ENCODE peak calls at places on chromosomes 4 and X, in four cellular contexts. W is GM13976, Z is SJSA1, F is lower lobe of right lung. K is an unnamed sample.

GRCh38 chrX:52346462-52347165 is 22.2 kb upstream of the XAGE2 start:
- DNase-seq in W (no peak), Z (peak; percentile 1), F (no peak), K (no peak)

GRCh38 chrX:34493086-34493485 is 164.0 kb downstream of the TMEM47 start:
- DNase-seq in W (no peak), Z (no peak), F (no peak), K (no peak)

GRCh38 chrX:111857534-111857933 is 18.4 kb upstream of the TRPC5OS start:
- DNase-seq in W (no peak), Z (no peak), F (no peak), K (no peak)

GRCh38 chrX:115259238-115259875 is 25.5 kb upstream of the LRCH2 start:
- DNase-seq in W (no peak), Z (no peak), F (no peak), K (no peak)

GRCh38 chr4:40750461-40751258 is 905 bp downstream of the NSUN7 start:
- DNase-seq in W (no peak), Z (no peak), F (no peak), K (peak; percentile 2)

GRCh38 chrX:72079607-72080006 is 52.1 kb downstream of the RTL5 start:
- DNase-seq in W (no peak), Z (no peak), F (no peak), K (no peak)

GRCh38 chr4:10582059-10582686 is 102.4 kb downstream of the CLNK start:
- DNase-seq in W (peak; percentile 27), Z (peak; percentile 16), F (no peak), K (peak; percentile 64)

GRCh38 chr4:6873792-6874461 is 35.7 kb upstream of the TBC1D14 start:
- DNase-seq in W (peak; percentile 75), Z (peak; percentile 12), F (peak; percentile 82), K (peak; percentile 92)

GRCh38 chrX:67555578-67556203 is 11.9 kb downstream of the AR start:
- DNase-seq in W (no peak), Z (no peak), F (peak; percentile 47), K (peak; percentile 24)

GRCh38 chr4:186724048-186724860 is 598 bp upstream of the FAT1 start:
- DNase-seq in W (no peak), Z (peak; percentile 73), F (peak; percentile 59), K (peak; percentile 74)